ENCODE peak calls at places on chromosome 11, in seven cellular contexts. Z is transverse colon, E is GM23338, S is bronchial epithelial cell, N is uterus, H is GM12878, B is brain microvascular endothelial cell. O is an unnamed sample. For H3K36me3, the result is how much of the 10 kb centered on the place peaks cover.

GRCh38 chr11:3222941-3223905 is 4.6 kb upstream of the MRGPRG start:
- DNase-seq in Z (peak), E (no peak), S (no peak), N (no peak), H (no peak), B (no peak), O (no peak)

GRCh38 chr11:68780829-68781228 is 29.5 kb upstream of the TESMIN start:
- DNase-seq in Z (peak), E (peak), S (peak), N (no peak), H (no peak), B (no peak), O (peak)

GRCh38 chr11:6894097-6894496 is 1.8 kb upstream of the OR2D2 start:
- DNase-seq in Z (no peak), E (peak), S (no peak), N (no peak), H (no peak), B (no peak), O (no peak)

GRCh38 chr11:76209956-76210885 is 3.9 kb upstream of the WNT11 start:
- DNase-seq in Z (peak), E (peak), S (peak), N (peak), H (no peak), B (peak), O (peak)

GRCh38 chr11:93623179-93623578 is 38.3 kb upstream of the CEP295 start:
- DNase-seq in Z (no peak), E (peak), S (no peak), N (no peak), H (peak), B (no peak), O (no peak)

GRCh38 chr11:34866375-34866774 is 49.8 kb downstream of the APIP start:
- DNase-seq in Z (no peak), E (no peak), S (no peak), N (no peak), H (no peak), B (no peak), O (no peak)

GRCh38 chr11:115939726-115940421 is 435.7 kb upstream of the CADM1 start:
- DNase-seq in Z (peak), E (no peak), S (no peak), N (no peak), H (no peak), B (no peak), O (no peak)

GRCh38 chr11:67502328-67502979 is 2.7 kb downstream of the PITPNM1 start:
- DNase-seq in Z (no peak), E (no peak), S (no peak), N (no peak), H (no peak), B (no peak), O (no peak)

GRCh38 chr11:48013269-48013901 is 33.0 kb downstream of the PTPRJ start:
- DNase-seq in Z (peak), E (no peak), S (peak), N (no peak), H (no peak), B (no peak), O (peak)

DNA sequence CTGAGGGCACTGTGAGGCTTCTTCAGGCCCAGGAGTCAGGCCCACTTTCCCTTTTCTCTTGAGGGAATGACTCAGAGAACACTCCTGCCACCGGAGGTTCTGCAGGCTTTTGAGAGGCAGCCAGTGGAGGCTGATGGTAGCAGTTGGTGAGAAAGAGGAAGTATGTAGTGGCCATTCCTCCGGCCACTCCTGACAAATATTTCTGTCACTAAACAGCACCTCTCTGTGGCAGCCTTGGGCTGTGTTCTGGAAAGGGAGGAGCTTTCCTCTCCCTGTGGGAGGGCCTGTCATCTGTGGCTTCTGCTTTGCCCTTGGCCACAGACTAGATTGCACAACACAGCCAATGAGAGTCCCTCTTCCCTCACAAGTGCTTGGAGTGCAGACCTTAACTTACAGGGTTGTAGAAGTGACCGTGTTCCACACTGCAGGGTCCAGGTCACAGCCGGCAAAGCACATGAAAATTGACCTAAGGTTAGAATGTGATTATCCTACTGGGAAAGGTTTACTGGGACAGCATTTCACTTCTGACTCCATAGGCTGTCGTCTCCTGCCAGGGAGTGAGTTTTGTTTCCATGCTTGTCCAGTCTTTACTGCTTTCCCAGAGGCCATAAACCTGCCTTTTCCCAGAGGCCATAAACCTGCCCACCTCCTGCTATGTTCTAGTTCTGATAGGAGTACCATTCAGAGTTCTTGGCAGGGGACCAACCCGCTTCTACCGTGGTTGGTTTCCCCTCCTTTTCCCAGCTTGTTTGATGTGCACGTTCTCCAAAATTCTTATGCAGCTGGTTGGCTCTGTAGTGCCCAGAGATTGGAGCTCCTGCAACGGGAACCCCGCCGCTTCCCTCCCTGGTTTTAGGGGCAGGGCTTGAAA is 33.3 kb downstream of the MARK2 start:
- DNase-seq in Z (peak), E (peak), S (peak), N (peak), H (peak), B (peak), O (peak)
- TF ChIP-seq CTCF in Z (peak), E (peak), S (peak), N (peak), H (peak), B (peak), O (peak)

GRCh38 chr11:110159491-110159890 is 66.3 kb downstream of the ZC3H12C start:
- DNase-seq in Z (no peak), E (no peak), S (no peak), N (no peak), H (no peak), B (no peak), O (no peak)
- H3K36me3 ChIP-seq in Z (under half), E (under half), S (under half), N (under half), H (under half), B (under half), O (under half)

DNA sequence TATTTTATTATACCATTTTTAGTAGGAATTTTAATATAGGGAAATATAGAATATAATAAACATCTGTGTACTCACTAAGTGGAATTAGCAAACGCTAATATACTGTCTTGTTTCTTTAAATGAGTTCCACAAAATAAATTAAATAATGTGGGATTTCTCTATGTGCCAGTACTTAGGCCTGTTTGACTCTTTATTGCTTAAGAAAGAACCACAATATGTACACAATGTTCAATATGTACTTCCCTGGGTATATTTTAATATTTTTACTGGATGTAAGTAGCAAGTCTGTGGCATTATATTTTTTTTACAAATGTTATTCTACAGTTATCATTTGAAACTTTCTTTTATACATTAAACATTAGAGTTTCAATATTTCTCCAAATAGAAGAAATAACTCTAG is 92.5 kb upstream of the CARD18 start:
- DNase-seq in Z (no peak), E (no peak), S (no peak), N (no peak), H (no peak), B (no peak), O (no peak)
- TF ChIP-seq CTCF in Z (no peak), E (no peak), S (no peak), N (no peak), H (no peak), B (no peak), O (no peak)

GRCh38 chr11:63448646-63449045 is 42.3 kb downstream of the PLAAT5 start:
- DNase-seq in Z (no peak), E (peak), S (no peak), N (no peak), H (no peak), B (no peak), O (no peak)

GRCh38 chr11:63444181-63444580 is 46.8 kb downstream of the PLAAT5 start:
- DNase-seq in Z (no peak), E (no peak), S (no peak), N (no peak), H (no peak), B (no peak), O (no peak)

GRCh38 chr11:63443714-63444113 is 47.3 kb downstream of the PLAAT5 start:
- DNase-seq in Z (no peak), E (no peak), S (no peak), N (no peak), H (no peak), B (no peak), O (no peak)

DNA sequence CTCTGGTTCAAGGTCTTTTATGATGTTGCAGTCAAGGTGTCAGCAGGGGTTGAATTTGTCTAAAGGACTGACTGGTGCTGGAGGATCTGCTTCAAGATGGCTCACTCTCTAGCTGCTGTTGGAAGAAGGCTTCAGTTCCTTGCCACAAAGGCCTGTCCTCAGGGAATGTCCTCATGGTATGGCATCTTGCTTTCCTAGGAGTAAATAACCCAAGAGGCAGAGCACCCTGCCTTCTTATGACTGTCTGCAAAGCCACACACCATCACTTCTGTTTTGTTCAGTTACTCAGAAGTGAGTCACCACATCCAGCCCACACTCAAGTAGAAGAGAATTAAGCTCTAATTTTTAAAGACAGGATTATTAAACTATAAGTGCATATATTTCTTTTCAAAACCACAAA is 45.2 kb downstream of the PLAAT5 start:
- DNase-seq in Z (no peak), E (no peak), S (peak), N (no peak), H (no peak), B (peak), O (no peak)
- H3K36me3 ChIP-seq in Z (under half), E (under half), S (under half), N (under half), H (under half), B (under half), O (under half)

DNA sequence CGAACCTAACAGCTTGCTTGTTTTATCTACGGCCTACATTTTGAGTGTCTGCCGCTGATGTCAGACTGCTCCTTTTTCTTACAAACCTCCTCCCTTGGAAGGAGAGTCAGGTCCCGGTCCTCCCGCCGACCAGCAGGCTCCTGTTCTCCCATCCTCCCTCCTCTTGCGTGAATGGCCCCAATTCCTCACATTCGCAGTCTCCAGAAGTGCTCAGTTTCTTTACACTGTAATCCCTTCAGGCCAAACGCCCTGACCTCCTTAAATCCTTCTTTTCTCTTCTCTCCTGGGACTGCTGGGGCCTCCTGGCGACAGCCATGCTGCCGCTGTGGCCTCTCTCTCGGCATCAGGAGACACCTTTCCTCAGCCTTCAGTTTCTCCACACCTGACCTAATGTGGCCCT is 82.6 kb upstream of the CSNK2A3 start:
- DNase-seq in Z (no peak), E (no peak), S (no peak), N (peak), H (no peak), B (no peak), O (no peak)
- TF ChIP-seq CTCF in Z (no peak), E (no peak), S (no peak), N (no peak), H (no peak), B (no peak), O (no peak)

GRCh38 chr11:123323482-123324056 is 106.5 kb upstream of the GRAMD1B start:
- DNase-seq in Z (no peak), E (no peak), S (no peak), N (no peak), H (no peak), B (no peak), O (no peak)

GRCh38 chr11:123321641-123322040 is 108.4 kb upstream of the GRAMD1B start:
- DNase-seq in Z (no peak), E (no peak), S (no peak), N (no peak), H (no peak), B (no peak), O (no peak)

GRCh38 chr11:123314972-123315371 is 115.1 kb upstream of the GRAMD1B start:
- DNase-seq in Z (no peak), E (no peak), S (no peak), N (no peak), H (no peak), B (no peak), O (no peak)

GRCh38 chr11:123316003-123316402 is 114.1 kb upstream of the GRAMD1B start:
- DNase-seq in Z (no peak), E (no peak), S (no peak), N (no peak), H (no peak), B (peak), O (no peak)

DNA sequence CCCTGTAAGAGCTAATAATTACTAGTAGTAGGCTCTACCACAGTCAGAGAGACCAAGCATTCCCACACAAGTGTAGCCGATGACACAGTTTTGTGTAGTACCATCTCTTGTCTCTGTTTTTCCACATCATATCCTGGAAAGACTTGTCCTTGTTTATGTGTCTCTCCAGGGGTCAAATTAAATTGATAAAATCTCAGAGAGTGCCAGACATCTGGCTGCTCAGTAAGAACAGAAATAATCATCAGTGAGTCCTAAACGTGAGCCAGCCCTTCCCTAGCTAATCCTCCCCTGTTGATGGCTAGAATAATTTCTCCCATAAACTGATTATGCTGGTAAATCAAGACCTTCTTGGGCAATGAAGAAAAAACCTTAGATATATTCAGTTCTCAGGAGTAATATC is 111.4 kb upstream of the GRAMD1B start:
- DNase-seq in Z (no peak), E (no peak), S (no peak), N (no peak), H (no peak), B (no peak), O (no peak)
- H3K36me3 ChIP-seq in Z (under half), E (under half), S (under half), N (under half), H (under half), B (under half), O (under half)

GRCh38 chr11:134689886-134690285 is 277.8 kb upstream of the B3GAT1 start:
- DNase-seq in Z (no peak), E (no peak), S (no peak), N (no peak), H (no peak), B (no peak), O (no peak)
- TF ChIP-seq CTCF in Z (no peak), E (no peak), S (no peak), N (no peak), H (no peak), B (no peak), O (no peak)